ENCODE peak calls at places on chromosomes 5 and 9, in six cellular contexts. G, I, C, D, Y and H are unnamed samples.

GRCh38 chr5:126865299-126865698 is 88.4 kb downstream of the LMNB1 start:
- DNase-seq in C (no peak), D (no peak), G (no peak), Y (no peak), I (no peak), H (no peak)

GRCh38 chr9:21778300-21778699 is 24.1 kb upstream of the MTAP start:
- DNase-seq in Y (no peak), C (no peak), I (no peak), D (no peak), G (no peak), H (no peak)

GRCh38 chr5:107570805-107571531 is 99.8 kb downstream of the EFNA5 start:
- DNase-seq in C (no peak), G (peak), D (no peak), Y (peak), I (no peak), H (peak)

GRCh38 chr5:154098465-154098864 is 59.7 kb downstream of the MFAP3 start:
- DNase-seq in D (no peak), G (no peak), I (no peak), Y (no peak), C (no peak), H (no peak)

GRCh38 chr5:56443826-56444225 is 210.7 kb upstream of the ANKRD55 start:
- DNase-seq in Y (no peak), I (no peak), D (no peak), C (no peak), G (no peak), H (no peak)

GRCh38 chr9:134488901-134489280 is 152.7 kb upstream of the COL5A1 start:
- DNase-seq in Y (no peak), I (no peak), C (no peak), G (no peak), D (no peak), H (no peak)

GRCh38 chr5:66741394-66741793 is 145.2 kb downstream of the MAST4 start:
- DNase-seq in D (no peak), I (no peak), C (no peak), G (no peak), Y (no peak), H (no peak)

GRCh38 chr9:92846662-92847145 is 31.1 kb downstream of the ZNF484 start:
- DNase-seq in G (no peak), D (no peak), Y (no peak), C (no peak), I (no peak), H (no peak)

GRCh38 chr9:117234178-117234577 is 180.7 kb downstream of the ASTN2 start:
- DNase-seq in G (no peak), D (no peak), C (no peak), Y (no peak), I (no peak), H (no peak)

GRCh38 chr5:89359046-89359445 is 476.1 kb upstream of the MEF2C start:
- DNase-seq in C (no peak), G (no peak), I (no peak), Y (no peak), D (no peak), H (no peak)

GRCh38 chr5:176653401-176653800 is 6.1 kb downstream of the TSPAN17 start:
- DNase-seq in I (no peak), G (no peak), D (no peak), Y (no peak), C (no peak), H (no peak)

GRCh38 chr5:57863661-57864060 is 381.1 kb upstream of the ACTBL2 start:
- DNase-seq in C (no peak), G (no peak), D (no peak), I (no peak), Y (no peak), H (no peak)

GRCh38 chr9:113373255-113373654 is 3.5 kb downstream of the HDHD3 start:
- DNase-seq in C (no peak), G (no peak), D (no peak), I (no peak), Y (no peak), H (no peak)

GRCh38 chr5:101212942-101213514 is 309.9 kb upstream of the ST8SIA4 start:
- DNase-seq in D (no peak), G (no peak), Y (no peak), I (no peak), C (no peak), H (no peak)

GRCh38 chr9:366620-367019 is 152.0 kb downstream of the DOCK8 start:
- DNase-seq in I (no peak), D (no peak), C (no peak), Y (no peak), G (no peak), H (no peak)

GRCh38 chr9:92563701-92564100 is 27.9 kb upstream of the ECM2 start:
- DNase-seq in I (no peak), G (no peak), C (no peak), Y (no peak), D (no peak), H (no peak)

GRCh38 chr9:97386265-97386633 is 25.6 kb upstream of the TDRD7 start:
- DNase-seq in I (no peak), G (no peak), D (no peak), C (no peak), Y (no peak), H (no peak)

GRCh38 chr5:29039994-29040393 is 2001.6 kb upstream of the CDH9 start:
- DNase-seq in D (no peak), I (no peak), C (no peak), G (no peak), Y (no peak), H (no peak)

GRCh38 chr9:74277532-74277931 is 219.6 kb upstream of the RORB start:
- DNase-seq in I (no peak), C (no peak), D (no peak), G (no peak), Y (peak), H (peak)

GRCh38 chr5:115453391-115454095 is 91.0 kb downstream of the FEM1C start:
- DNase-seq in D (no peak), Y (no peak), C (no peak), I (no peak), G (no peak), H (no peak)

GRCh38 chr5:1180096-1180495 is 21.3 kb upstream of the SLC6A19 start:
- DNase-seq in G (no peak), Y (no peak), D (no peak), I (no peak), C (no peak), H (no peak)

GRCh38 chr9:136535070-136535469 is 10.8 kb downstream of the NOTCH1 start:
- DNase-seq in I (no peak), Y (no peak), C (no peak), G (no peak), D (no peak), H (peak)

GRCh38 chr5:100406640-100407039 is 128.5 kb upstream of the FAM174A start:
- DNase-seq in D (no peak), Y (no peak), G (peak), C (no peak), I (no peak), H (no peak)

GRCh38 chr5:133124891-133125290 is 73.1 kb downstream of the HSPA4 start:
- DNase-seq in C (no peak), D (no peak), G (no peak), I (no peak), Y (no peak), H (no peak)

GRCh38 chr5:166639151-166639550 is 1652.3 kb upstream of the WWC1 start:
- DNase-seq in C (no peak), G (no peak), Y (no peak), D (no peak), I (no peak), H (no peak)

GRCh38 chr5:38640012-38640395 is 83.6 kb upstream of the LIFR start:
- DNase-seq in C (no peak), D (no peak), I (no peak), Y (no peak), G (no peak), H (no peak)

GRCh38 chr5:1523480-1523792 is 324 bp downstream of the LPCAT1 start:
- DNase-seq in Y (no peak), C (no peak), G (no peak), I (no peak), D (no peak), H (no peak)

GRCh38 chr5:8913522-8913921 is 632.4 kb downstream of the SEMA5A start:
- DNase-seq in G (no peak), C (no peak), Y (no peak), I (no peak), D (no peak), H (peak)

GRCh38 chr5:346229-346935 is 24.9 kb downstream of the AHRR start:
- DNase-seq in I (no peak), D (no peak), Y (no peak), C (no peak), G (no peak), H (peak)

GRCh38 chr5:123696948-123697347 is 185.0 kb downstream of the CSNK1G3 start:
- DNase-seq in Y (no peak), C (peak), I (no peak), D (no peak), G (peak), H (no peak)

GRCh38 chr5:16741007-16741406 is 124.2 kb upstream of the RETREG1 start:
- DNase-seq in D (no peak), I (no peak), Y (no peak), C (no peak), G (no peak), H (no peak)

GRCh38 chr9:81819859-81820546 is 108.2 kb upstream of the SPATA31D4 start:
- DNase-seq in C (no peak), G (no peak), Y (no peak), D (no peak), I (no peak), H (no peak)

GRCh38 chr9:91197232-91198181 is 164.2 kb downstream of the AUH start:
- DNase-seq in I (peak), Y (no peak), D (no peak), C (peak), G (peak), H (no peak)

GRCh38 chr9:8604201-8604600 is 804.6 kb upstream of the DMAC1 start:
- DNase-seq in Y (no peak), G (no peak), I (no peak), D (no peak), C (no peak), H (no peak)

GRCh38 chr5:176619203-176619568 is 9.2 kb upstream of the GPRIN1 start:
- DNase-seq in C (peak), Y (peak), I (no peak), D (peak), G (peak), H (peak)

GRCh38 chr9:91150273-91151013 is 211.3 kb downstream of the AUH start:
- DNase-seq in D (no peak), G (no peak), I (no peak), Y (no peak), C (no peak), H (no peak)

GRCh38 chr5:135150767-135151166 is 116.7 kb upstream of the PITX1 start:
- DNase-seq in C (no peak), D (no peak), Y (no peak), G (no peak), I (no peak), H (no peak)

GRCh38 chr5:5979761-5980570 is 398.4 kb downstream of the MED10 start:
- DNase-seq in C (no peak), D (no peak), G (no peak), I (no peak), Y (no peak), H (no peak)

GRCh38 chr9:133349965-133350624 is 2.1 kb downstream of the RPL7A start:
- DNase-seq in G (no peak), Y (no peak), D (no peak), C (no peak), I (no peak), H (no peak)

GRCh38 chr5:136212252-136212721 is 19.3 kb upstream of the SMIM32 start:
- DNase-seq in G (peak), I (no peak), C (peak), Y (peak), D (peak), H (peak)
- TF ChIP-seq CTCF in G (peak), I (no peak), C (peak), Y (peak), D (peak), H (peak)

GRCh38 chr9:78239506-78239905 is 3.6 kb downstream of the CEP78 start:
- DNase-seq in Y (no peak), I (no peak), C (no peak), G (peak), D (no peak), H (no peak)
- TF ChIP-seq CTCF in Y (no peak), I (no peak), C (no peak), G (peak), D (peak), H (no peak)

GRCh38 chr9:123399803-123400378 is 43.9 kb downstream of the CRB2 start:
- DNase-seq in D (no peak), Y (no peak), G (no peak), C (peak), I (no peak), H (peak)
- TF ChIP-seq CTCF in D (peak), Y (peak), G (peak), C (peak), I (no peak), H (peak)

DNA sequence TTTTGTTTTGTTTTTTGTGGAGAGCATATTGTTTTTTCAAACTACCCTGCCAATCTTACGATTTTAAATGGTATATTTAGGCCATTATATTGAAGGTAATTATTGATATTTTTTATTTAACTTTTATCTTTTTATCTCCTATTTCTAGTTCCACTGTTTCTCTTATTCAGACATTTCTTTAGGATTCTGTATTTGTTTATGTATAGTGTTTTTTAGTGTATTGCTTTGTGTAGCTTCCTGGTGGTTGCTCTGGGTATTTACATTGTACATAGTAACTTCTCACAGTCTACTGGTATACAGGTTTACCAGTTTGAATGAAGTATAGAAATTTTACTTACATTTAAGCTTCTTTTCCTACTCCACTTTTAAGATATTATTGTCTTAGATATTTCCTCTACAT is 63.2 kb downstream of the ERCC6L2 start:
- DNase-seq in D (no peak), I (no peak), Y (no peak), G (no peak), C (no peak), H (no peak)
- TF ChIP-seq CTCF in D (peak), I (no peak), Y (no peak), G (no peak), C (no peak), H (no peak)